ENCODE peak calls at places on chromosomes 1 and 21, in four cellular contexts. One of them, this sample, is unnamed.

GRCh38 chr1:229209816-229210215 is 61.1 kb upstream of the RAB4A start:
- DNase-seq in left ventricle myocardium inferior: no peak
- DNase-seq in AML-193: no peak
- DNase-seq in naive thymus-derived CD8-positive, alpha-beta T cell: no peak
- DNase-seq in this sample: no peak

GRCh38 chr1:116334868-116335649 is 38.0 kb upstream of the ATP1A1 start:
- DNase-seq in left ventricle myocardium inferior: no peak
- DNase-seq in AML-193: no peak
- DNase-seq in naive thymus-derived CD8-positive, alpha-beta T cell: no peak
- DNase-seq in this sample: no peak

GRCh38 chr1:202234331-202235002 is 40.9 kb downstream of the LGR6 start:
- DNase-seq in naive thymus-derived CD8-positive, alpha-beta T cell: no peak
- DNase-seq in left ventricle myocardium inferior: no peak
- DNase-seq in AML-193: no peak
- DNase-seq in this sample: no peak

GRCh38 chr21:45613396-45613795 is 30.1 kb upstream of the PCBP3 start:
- DNase-seq in AML-193: no peak
- DNase-seq in naive thymus-derived CD8-positive, alpha-beta T cell: no peak
- DNase-seq in left ventricle myocardium inferior: no peak
- DNase-seq in this sample: no peak

GRCh38 chr1:42736152-42736551 is 3.9 kb downstream of the CLDN19 start:
- DNase-seq in naive thymus-derived CD8-positive, alpha-beta T cell: no peak
- DNase-seq in AML-193: no peak
- DNase-seq in left ventricle myocardium inferior: no peak
- DNase-seq in this sample: no peak

GRCh38 chr1:161198206-161198876 is 513 bp downstream of the ADAMTS4 start:
- DNase-seq in AML-193: no peak
- DNase-seq in left ventricle myocardium inferior: peak
- DNase-seq in naive thymus-derived CD8-positive, alpha-beta T cell: no peak
- DNase-seq in this sample: no peak

GRCh38 chr1:115257596-115257995 is 80.5 kb downstream of the NGF start:
- DNase-seq in AML-193: no peak
- DNase-seq in naive thymus-derived CD8-positive, alpha-beta T cell: no peak
- DNase-seq in left ventricle myocardium inferior: no peak
- DNase-seq in this sample: no peak

GRCh38 chr1:27980216-27980820 is 20.5 kb downstream of the XKR8 start:
- DNase-seq in AML-193: no peak
- DNase-seq in naive thymus-derived CD8-positive, alpha-beta T cell: no peak
- DNase-seq in left ventricle myocardium inferior: no peak
- DNase-seq in this sample: no peak

GRCh38 chr1:109659997-109660755 is 4.3 kb downstream of the GSTM4 start:
- DNase-seq in AML-193: no peak
- DNase-seq in left ventricle myocardium inferior: no peak
- DNase-seq in naive thymus-derived CD8-positive, alpha-beta T cell: no peak
- DNase-seq in this sample: no peak

GRCh38 chr1:162094271-162094670 is 24.8 kb downstream of the NOS1AP start:
- DNase-seq in left ventricle myocardium inferior: no peak
- DNase-seq in naive thymus-derived CD8-positive, alpha-beta T cell: no peak
- DNase-seq in AML-193: no peak
- DNase-seq in this sample: no peak

GRCh38 chr1:217343907-217344306 is 287.0 kb downstream of the GPATCH2 start:
- DNase-seq in left ventricle myocardium inferior: no peak
- DNase-seq in naive thymus-derived CD8-positive, alpha-beta T cell: no peak
- DNase-seq in AML-193: no peak
- DNase-seq in this sample: no peak

GRCh38 chr1:103194060-103194459 is 85.7 kb upstream of the COL11A1 start:
- DNase-seq in naive thymus-derived CD8-positive, alpha-beta T cell: no peak
- DNase-seq in left ventricle myocardium inferior: no peak
- DNase-seq in AML-193: no peak
- DNase-seq in this sample: no peak

GRCh38 chr1:154859151-154859785 is 10.8 kb downstream of the KCNN3 start:
- DNase-seq in naive thymus-derived CD8-positive, alpha-beta T cell: no peak
- DNase-seq in left ventricle myocardium inferior: no peak
- DNase-seq in AML-193: no peak
- DNase-seq in this sample: no peak

GRCh38 chr1:26035959-26036755 is 9.8 kb downstream of the SLC30A2 start:
- DNase-seq in AML-193: peak
- DNase-seq in left ventricle myocardium inferior: peak
- DNase-seq in naive thymus-derived CD8-positive, alpha-beta T cell: peak
- DNase-seq in this sample: peak

GRCh38 chr1:40980453-40981121 is 1.1 kb downstream of the CTPS1 start:
- DNase-seq in AML-193: no peak
- DNase-seq in naive thymus-derived CD8-positive, alpha-beta T cell: peak
- DNase-seq in left ventricle myocardium inferior: peak
- DNase-seq in this sample: peak

GRCh38 chr1:32893198-32894018 is 7.1 kb downstream of the HPCA start:
- DNase-seq in AML-193: no peak
- DNase-seq in naive thymus-derived CD8-positive, alpha-beta T cell: no peak
- DNase-seq in left ventricle myocardium inferior: peak
- DNase-seq in this sample: no peak

GRCh38 chr1:164559342-164560070 is 522 bp downstream of the PBX1 start:
- DNase-seq in left ventricle myocardium inferior: peak
- DNase-seq in AML-193: no peak
- DNase-seq in naive thymus-derived CD8-positive, alpha-beta T cell: no peak
- DNase-seq in this sample: no peak

GRCh38 chr1:10341062-10341600 is 57.7 kb upstream of the PGD start:
- DNase-seq in AML-193: no peak
- DNase-seq in naive thymus-derived CD8-positive, alpha-beta T cell: no peak
- DNase-seq in left ventricle myocardium inferior: no peak
- DNase-seq in this sample: no peak

GRCh38 chr21:45506241-45506817 is 35.9 kb downstream of the SLC19A1 start:
- DNase-seq in left ventricle myocardium inferior: peak
- DNase-seq in AML-193: no peak
- DNase-seq in naive thymus-derived CD8-positive, alpha-beta T cell: no peak
- DNase-seq in this sample: no peak

GRCh38 chr1:89276690-89277089 is 4.0 kb upstream of the GBP5 start:
- DNase-seq in AML-193: no peak
- DNase-seq in left ventricle myocardium inferior: no peak
- DNase-seq in naive thymus-derived CD8-positive, alpha-beta T cell: no peak
- DNase-seq in this sample: no peak

GRCh38 chr21:31158789-31159581 is 120.7 kb upstream of the KRTAP19-8 start:
- DNase-seq in AML-193: peak
- DNase-seq in naive thymus-derived CD8-positive, alpha-beta T cell: peak
- DNase-seq in left ventricle myocardium inferior: no peak
- DNase-seq in this sample: no peak

GRCh38 chr1:56728964-56729363 is 83.8 kb downstream of the PRKAA2 start:
- DNase-seq in AML-193: no peak
- DNase-seq in left ventricle myocardium inferior: no peak
- DNase-seq in naive thymus-derived CD8-positive, alpha-beta T cell: no peak
- DNase-seq in this sample: no peak

GRCh38 chr1:93007941-93008577 is 46.8 kb upstream of the DIPK1A start:
- DNase-seq in AML-193: no peak
- DNase-seq in left ventricle myocardium inferior: no peak
- DNase-seq in naive thymus-derived CD8-positive, alpha-beta T cell: no peak
- DNase-seq in this sample: no peak

GRCh38 chr1:24276791-24277190 is 42.4 kb upstream of the GRHL3 start:
- DNase-seq in left ventricle myocardium inferior: no peak
- DNase-seq in naive thymus-derived CD8-positive, alpha-beta T cell: no peak
- DNase-seq in AML-193: no peak
- DNase-seq in this sample: no peak

GRCh38 chr1:198519639-198520501 is 20.6 kb downstream of the ATP6V1G3 start:
- DNase-seq in left ventricle myocardium inferior: no peak
- DNase-seq in naive thymus-derived CD8-positive, alpha-beta T cell: no peak
- DNase-seq in AML-193: no peak
- DNase-seq in this sample: no peak

GRCh38 chr1:185396126-185396525 is 79.1 kb upstream of the IVNS1ABP start:
- DNase-seq in AML-193: no peak
- DNase-seq in left ventricle myocardium inferior: no peak
- DNase-seq in naive thymus-derived CD8-positive, alpha-beta T cell: no peak
- DNase-seq in this sample: no peak

GRCh38 chr1:234969630-234970370 is 158.8 kb downstream of the TOMM20 start:
- DNase-seq in naive thymus-derived CD8-positive, alpha-beta T cell: no peak
- DNase-seq in left ventricle myocardium inferior: peak
- DNase-seq in AML-193: no peak
- DNase-seq in this sample: no peak

GRCh38 chr21:18161841-18162240 is 82.8 kb upstream of the CHODL start:
- DNase-seq in AML-193: no peak
- DNase-seq in left ventricle myocardium inferior: no peak
- DNase-seq in naive thymus-derived CD8-positive, alpha-beta T cell: no peak
- DNase-seq in this sample: no peak

GRCh38 chr1:95364546-95364945 is 130.5 kb downstream of the RWDD3 start:
- DNase-seq in naive thymus-derived CD8-positive, alpha-beta T cell: no peak
- DNase-seq in left ventricle myocardium inferior: no peak
- DNase-seq in AML-193: no peak
- DNase-seq in this sample: no peak

GRCh38 chr1:8889925-8890785 is 11.7 kb upstream of the ENO1 start:
- DNase-seq in naive thymus-derived CD8-positive, alpha-beta T cell: no peak
- DNase-seq in AML-193: no peak
- DNase-seq in left ventricle myocardium inferior: peak
- DNase-seq in this sample: no peak

GRCh38 chr1:234889643-234890042 is 239.0 kb downstream of the TOMM20 start:
- DNase-seq in left ventricle myocardium inferior: no peak
- DNase-seq in AML-193: no peak
- DNase-seq in naive thymus-derived CD8-positive, alpha-beta T cell: no peak
- DNase-seq in this sample: no peak

GRCh38 chr1:73472810-73473209 is 725.2 kb downstream of the LRRIQ3 start:
- DNase-seq in left ventricle myocardium inferior: no peak
- DNase-seq in naive thymus-derived CD8-positive, alpha-beta T cell: no peak
- DNase-seq in AML-193: no peak
- DNase-seq in this sample: no peak

This sample was measured in B cell.